ENCODE peak calls at places on chromosomes 12 and 14, in nine cellular contexts. T, H, E, P, R, Q, Z, S and D are unnamed samples.

GRCh38 chr14:80493620-80494019 is 282.3 kb upstream of the DIO2 start:
- DNase-seq in R (no peak), E (no peak), H (no peak), Q (no peak), S (no peak), T (no peak), Z (no peak), P (no peak), D (no peak)

GRCh38 chr14:77407158-77407557 is 16.2 kb downstream of the NOXRED1 start:
- DNase-seq in S (no peak), Q (no peak), P (no peak), R (no peak), T (no peak), H (no peak), E (no peak), Z (no peak), D (no peak)

GRCh38 chr12:67968725-67969124 is 20.5 kb upstream of the IFNG-AS1 start:
- DNase-seq in S (no peak), E (no peak), Q (no peak), Z (no peak), H (no peak), R (no peak), T (no peak), P (no peak), D (no peak)

GRCh38 chr14:98634043-98634820 is 637.8 kb downstream of the BCL11B start:
- DNase-seq in Q (no peak), R (no peak), Z (no peak), T (no peak), S (no peak), E (no peak), H (no peak), P (no peak), D (no peak)

GRCh38 chr14:29652586-29652985 is 275.1 kb downstream of the PRKD1 start:
- DNase-seq in R (no peak), E (no peak), Z (no peak), S (no peak), H (no peak), Q (no peak), T (no peak), P (no peak), D (no peak)

GRCh38 chr14:92701826-92702225 is 46.6 kb downstream of the LGMN start:
- DNase-seq in R (no peak), Q (no peak), Z (no peak), E (no peak), H (no peak), S (no peak), T (no peak), P (no peak), D (no peak)

GRCh38 chr14:105473677-105474477 is 744 bp upstream of the CRIP2 start:
- DNase-seq in S (peak; percentile 97), P (peak; percentile 82), T (peak; percentile 62), H (peak; percentile 26), Q (peak; percentile 97), Z (peak; percentile 65), R (peak; percentile 88), E (peak; percentile 55), D (peak; percentile 100)

GRCh38 chr14:89364316-89364715 is 52.7 kb downstream of the FOXN3 start:
- DNase-seq in S (no peak), T (no peak), Z (no peak), P (no peak), Q (no peak), R (no peak), E (no peak), H (no peak), D (no peak)

GRCh38 chr14:38721822-38722431 is 381.1 kb downstream of the SEC23A start:
- DNase-seq in E (no peak), S (no peak), R (peak; percentile 21), T (no peak), Q (peak; percentile 69), H (peak; percentile 40), P (no peak), Z (no peak), D (no peak)

GRCh38 chr12:7933255-7933726 is 2.7 kb downstream of the SLC2A3 start:
- DNase-seq in P (peak; percentile 60), R (peak; percentile 50), T (peak; percentile 67), Q (peak; percentile 85), Z (peak; percentile 52), E (peak; percentile 67), H (peak; percentile 95), S (peak; percentile 84), D (peak; percentile 56)

GRCh38 chr12:76020731-76021672 is 10.6 kb downstream of the PHLDA1 start:
- DNase-seq in T (peak; percentile 40), E (peak; percentile 52), Z (peak; percentile 28), H (peak; percentile 95), R (no peak), Q (no peak), S (no peak), P (peak; percentile 58), D (peak; percentile 82)

GRCh38 chr14:30559638-30560071 is 697 bp downstream of the G2E3 start:
- DNase-seq in P (no peak), T (no peak), S (no peak), R (no peak), Z (no peak), E (no peak), H (no peak), Q (no peak), D (no peak)

GRCh38 chr14:100593751-100594624 is 6.8 kb upstream of the BEGAIN start:
- DNase-seq in S (peak; percentile 29), Z (no peak), H (no peak), T (no peak), E (no peak), Q (no peak), R (no peak), P (no peak), D (peak; percentile 66)

GRCh38 chr12:122395319-122395718 is 27.1 kb downstream of the CLIP1 start:
- DNase-seq in Z (no peak), Q (no peak), P (no peak), S (no peak), T (no peak), H (peak; percentile 49), E (no peak), R (no peak), D (no peak)

GRCh38 chr12:116442981-116443380 is 116.2 kb upstream of the MAP1LC3B2 start:
- DNase-seq in Z (no peak), T (no peak), H (no peak), S (no peak), Q (no peak), E (no peak), R (no peak), P (no peak), D (no peak)

GRCh38 chr12:52598966-52599365 is 2.3 kb downstream of the KRT72 start:
- DNase-seq in Q (peak; percentile 15), H (no peak), S (no peak), T (no peak), P (no peak), R (no peak), E (no peak), Z (no peak), D (peak; percentile 23)

GRCh38 chr12:127459166-127459565 is 807.8 kb upstream of the TMEM132C start:
- DNase-seq in T (no peak), H (peak; percentile 1), S (no peak), E (no peak), R (no peak), P (no peak), Q (no peak), Z (no peak), D (no peak)